ENCODE peak calls at places on chromosomes 1 and 21, in four cellular contexts. One of them, this sample, is unnamed.

GRCh38 chr1:247415423-247416361 is at the start of gene NLRP3:
- DNase-seq in AG20443: peak; percentile 48
- DNase-seq in stimulated activated CD4-positive, alpha-beta T cell treated with anti-CD3 and anti-CD28 coated beads, Interleukin-2, amount 100 ng/mL, for 48 hours: peak; percentile 6
- DNase-seq in HT-29: no peak
- DNase-seq in this sample: peak; percentile 13

GRCh38 chr1:22860883-22861385 is 111.7 kb downstream of the LACTBL1 start:
- DNase-seq in AG20443: no peak
- DNase-seq in stimulated activated CD4-positive, alpha-beta T cell treated with anti-CD3 and anti-CD28 coated beads, Interleukin-2, amount 100 ng/mL, for 48 hours: no peak
- DNase-seq in HT-29: no peak
- DNase-seq in this sample: no peak

GRCh38 chr1:41341756-41342562 is 19.3 kb upstream of the FOXO6 start:
- DNase-seq in AG20443: no peak
- DNase-seq in stimulated activated CD4-positive, alpha-beta T cell treated with anti-CD3 and anti-CD28 coated beads, Interleukin-2, amount 100 ng/mL, for 48 hours: no peak
- DNase-seq in HT-29: peak; percentile 70
- DNase-seq in this sample: peak; percentile 63

GRCh38 chr1:200136384-200136783 is 108.9 kb downstream of the NR5A2 start:
- DNase-seq in AG20443: no peak
- DNase-seq in stimulated activated CD4-positive, alpha-beta T cell treated with anti-CD3 and anti-CD28 coated beads, Interleukin-2, amount 100 ng/mL, for 48 hours: no peak
- DNase-seq in HT-29: no peak
- DNase-seq in this sample: no peak

GRCh38 chr1:230242317-230242716 is 175.3 kb downstream of the GALNT2 start:
- DNase-seq in AG20443: no peak
- DNase-seq in stimulated activated CD4-positive, alpha-beta T cell treated with anti-CD3 and anti-CD28 coated beads, Interleukin-2, amount 100 ng/mL, for 48 hours: no peak
- DNase-seq in HT-29: no peak
- DNase-seq in this sample: no peak

GRCh38 chr1:198156745-198157240 is at the start of gene NEK7:
- DNase-seq in AG20443: peak; percentile 92
- DNase-seq in stimulated activated CD4-positive, alpha-beta T cell treated with anti-CD3 and anti-CD28 coated beads, Interleukin-2, amount 100 ng/mL, for 48 hours: peak; percentile 49
- DNase-seq in HT-29: peak; percentile 91
- DNase-seq in this sample: peak; percentile 94

GRCh38 chr1:209154916-209155315 is 428.6 kb upstream of the CAMK1G start:
- DNase-seq in AG20443: no peak
- DNase-seq in stimulated activated CD4-positive, alpha-beta T cell treated with anti-CD3 and anti-CD28 coated beads, Interleukin-2, amount 100 ng/mL, for 48 hours: no peak
- DNase-seq in HT-29: no peak
- DNase-seq in this sample: no peak

GRCh38 chr1:156848461-156849150 is 10.3 kb downstream of the INSRR start:
- DNase-seq in AG20443: no peak
- DNase-seq in stimulated activated CD4-positive, alpha-beta T cell treated with anti-CD3 and anti-CD28 coated beads, Interleukin-2, amount 100 ng/mL, for 48 hours: peak; percentile 61
- DNase-seq in HT-29: no peak
- DNase-seq in this sample: no peak

GRCh38 chr1:70517444-70517843 is 106.4 kb downstream of the CTH start:
- DNase-seq in AG20443: no peak
- DNase-seq in stimulated activated CD4-positive, alpha-beta T cell treated with anti-CD3 and anti-CD28 coated beads, Interleukin-2, amount 100 ng/mL, for 48 hours: no peak
- DNase-seq in HT-29: no peak
- DNase-seq in this sample: no peak

GRCh38 chr1:156413310-156414246 is 44.6 kb downstream of the RHBG start:
- DNase-seq in AG20443: no peak
- DNase-seq in stimulated activated CD4-positive, alpha-beta T cell treated with anti-CD3 and anti-CD28 coated beads, Interleukin-2, amount 100 ng/mL, for 48 hours: no peak
- DNase-seq in HT-29: no peak
- DNase-seq in this sample: no peak

GRCh38 chr1:21574464-21575151 is 65.4 kb downstream of the ALPL start:
- DNase-seq in AG20443: peak; percentile 54
- DNase-seq in stimulated activated CD4-positive, alpha-beta T cell treated with anti-CD3 and anti-CD28 coated beads, Interleukin-2, amount 100 ng/mL, for 48 hours: no peak
- DNase-seq in HT-29: no peak
- DNase-seq in this sample: peak; percentile 14

GRCh38 chr1:202078211-202078610 is 44.5 kb upstream of the GPR37L1 start:
- DNase-seq in AG20443: no peak
- DNase-seq in stimulated activated CD4-positive, alpha-beta T cell treated with anti-CD3 and anti-CD28 coated beads, Interleukin-2, amount 100 ng/mL, for 48 hours: no peak
- DNase-seq in HT-29: no peak
- DNase-seq in this sample: no peak

GRCh38 chr1:229556551-229556950 is 2.0 kb downstream of the ABCB10 start:
- DNase-seq in AG20443: no peak
- DNase-seq in stimulated activated CD4-positive, alpha-beta T cell treated with anti-CD3 and anti-CD28 coated beads, Interleukin-2, amount 100 ng/mL, for 48 hours: peak; percentile 6
- DNase-seq in HT-29: no peak
- DNase-seq in this sample: no peak

GRCh38 chr1:163673756-163674155 is 352.0 kb downstream of the NUF2 start:
- DNase-seq in AG20443: peak; percentile 73
- DNase-seq in stimulated activated CD4-positive, alpha-beta T cell treated with anti-CD3 and anti-CD28 coated beads, Interleukin-2, amount 100 ng/mL, for 48 hours: no peak
- DNase-seq in HT-29: no peak
- DNase-seq in this sample: no peak

GRCh38 chr1:93846151-93846928 is 32.7 kb downstream of the DNTTIP2 start:
- DNase-seq in AG20443: peak; percentile 86
- DNase-seq in stimulated activated CD4-positive, alpha-beta T cell treated with anti-CD3 and anti-CD28 coated beads, Interleukin-2, amount 100 ng/mL, for 48 hours: peak; percentile 70
- DNase-seq in HT-29: peak; percentile 92
- DNase-seq in this sample: peak; percentile 89

GRCh38 chr1:71521655-71522264 is 440.9 kb upstream of the ZRANB2 start:
- DNase-seq in AG20443: peak; percentile 51
- DNase-seq in stimulated activated CD4-positive, alpha-beta T cell treated with anti-CD3 and anti-CD28 coated beads, Interleukin-2, amount 100 ng/mL, for 48 hours: no peak
- DNase-seq in HT-29: peak; percentile 45
- DNase-seq in this sample: peak; percentile 51

GRCh38 chr1:41633764-41634163 is 149.3 kb upstream of the EDN2 start:
- DNase-seq in AG20443: no peak
- DNase-seq in stimulated activated CD4-positive, alpha-beta T cell treated with anti-CD3 and anti-CD28 coated beads, Interleukin-2, amount 100 ng/mL, for 48 hours: no peak
- DNase-seq in HT-29: no peak
- DNase-seq in this sample: no peak

GRCh38 chr1:6464514-6464836 is 1.5 kb downstream of the TNFRSF25 start:
- DNase-seq in AG20443: no peak
- DNase-seq in stimulated activated CD4-positive, alpha-beta T cell treated with anti-CD3 and anti-CD28 coated beads, Interleukin-2, amount 100 ng/mL, for 48 hours: peak; percentile 40
- DNase-seq in HT-29: peak; percentile 74
- DNase-seq in this sample: no peak

GRCh38 chr21:28311776-28312175 is 680.9 kb downstream of the LTN1 start:
- DNase-seq in AG20443: no peak
- DNase-seq in stimulated activated CD4-positive, alpha-beta T cell treated with anti-CD3 and anti-CD28 coated beads, Interleukin-2, amount 100 ng/mL, for 48 hours: no peak
- DNase-seq in HT-29: no peak
- DNase-seq in this sample: no peak

GRCh38 chr1:92752719-92753118 is 32.2 kb downstream of the EVI5 start:
- DNase-seq in AG20443: peak; percentile 7
- DNase-seq in stimulated activated CD4-positive, alpha-beta T cell treated with anti-CD3 and anti-CD28 coated beads, Interleukin-2, amount 100 ng/mL, for 48 hours: no peak
- DNase-seq in HT-29: no peak
- DNase-seq in this sample: no peak

GRCh38 chr1:153122831-153123421 is 9.6 kb upstream of the SPRR2F start:
- DNase-seq in AG20443: no peak
- DNase-seq in stimulated activated CD4-positive, alpha-beta T cell treated with anti-CD3 and anti-CD28 coated beads, Interleukin-2, amount 100 ng/mL, for 48 hours: no peak
- DNase-seq in HT-29: no peak
- DNase-seq in this sample: peak; percentile 82

GRCh38 chr1:235304549-235305451 is 23.2 kb downstream of the ARID4B start:
- DNase-seq in AG20443: no peak
- DNase-seq in stimulated activated CD4-positive, alpha-beta T cell treated with anti-CD3 and anti-CD28 coated beads, Interleukin-2, amount 100 ng/mL, for 48 hours: no peak
- DNase-seq in HT-29: no peak
- DNase-seq in this sample: no peak

GRCh38 chr1:6783956-6784559 is 1.2 kb upstream of the CAMTA1 start:
- DNase-seq in AG20443: no peak
- DNase-seq in stimulated activated CD4-positive, alpha-beta T cell treated with anti-CD3 and anti-CD28 coated beads, Interleukin-2, amount 100 ng/mL, for 48 hours: no peak
- DNase-seq in HT-29: no peak
- DNase-seq in this sample: no peak

GRCh38 chr1:228043281-228043845 is 36.6 kb downstream of the WNT3A start:
- DNase-seq in AG20443: no peak
- DNase-seq in stimulated activated CD4-positive, alpha-beta T cell treated with anti-CD3 and anti-CD28 coated beads, Interleukin-2, amount 100 ng/mL, for 48 hours: no peak
- DNase-seq in HT-29: no peak
- DNase-seq in this sample: peak; percentile 40

GRCh38 chr1:162235261-162235780 is 141.3 kb downstream of the SPATA46 start:
- DNase-seq in AG20443: peak; percentile 28
- DNase-seq in stimulated activated CD4-positive, alpha-beta T cell treated with anti-CD3 and anti-CD28 coated beads, Interleukin-2, amount 100 ng/mL, for 48 hours: no peak
- DNase-seq in HT-29: no peak
- DNase-seq in this sample: no peak

GRCh38 chr1:232875536-232875935 is 70.3 kb downstream of the MAP10 start:
- DNase-seq in AG20443: peak; percentile 52
- DNase-seq in stimulated activated CD4-positive, alpha-beta T cell treated with anti-CD3 and anti-CD28 coated beads, Interleukin-2, amount 100 ng/mL, for 48 hours: no peak
- DNase-seq in HT-29: no peak
- DNase-seq in this sample: no peak

GRCh38 chr1:214581785-214582184 is 21.2 kb upstream of the CENPF start:
- DNase-seq in AG20443: peak; percentile 68
- DNase-seq in stimulated activated CD4-positive, alpha-beta T cell treated with anti-CD3 and anti-CD28 coated beads, Interleukin-2, amount 100 ng/mL, for 48 hours: no peak
- DNase-seq in HT-29: no peak
- DNase-seq in this sample: peak; percentile 84

GRCh38 chr1:213162338-213162737 is 111.3 kb downstream of the RPS6KC1 start:
- DNase-seq in AG20443: no peak
- DNase-seq in stimulated activated CD4-positive, alpha-beta T cell treated with anti-CD3 and anti-CD28 coated beads, Interleukin-2, amount 100 ng/mL, for 48 hours: no peak
- DNase-seq in HT-29: no peak
- DNase-seq in this sample: no peak

GRCh38 chr21:42315296-42315891 is at the start of gene TFF3:
- DNase-seq in AG20443: no peak
- DNase-seq in stimulated activated CD4-positive, alpha-beta T cell treated with anti-CD3 and anti-CD28 coated beads, Interleukin-2, amount 100 ng/mL, for 48 hours: no peak
- DNase-seq in HT-29: peak; percentile 38
- DNase-seq in this sample: no peak

GRCh38 chr1:157994081-157994581 is 686 bp downstream of the KIRREL1 start:
- DNase-seq in AG20443: peak; percentile 44
- DNase-seq in stimulated activated CD4-positive, alpha-beta T cell treated with anti-CD3 and anti-CD28 coated beads, Interleukin-2, amount 100 ng/mL, for 48 hours: no peak
- DNase-seq in HT-29: no peak
- DNase-seq in this sample: no peak

GRCh38 chr1:60541831-60542532 is 468.4 kb upstream of the C1orf87 start:
- DNase-seq in AG20443: no peak
- DNase-seq in stimulated activated CD4-positive, alpha-beta T cell treated with anti-CD3 and anti-CD28 coated beads, Interleukin-2, amount 100 ng/mL, for 48 hours: no peak
- DNase-seq in HT-29: no peak
- DNase-seq in this sample: no peak

GRCh38 chr1:7549693-7550161 is 221.4 kb upstream of the VAMP3 start:
- DNase-seq in AG20443: no peak
- DNase-seq in stimulated activated CD4-positive, alpha-beta T cell treated with anti-CD3 and anti-CD28 coated beads, Interleukin-2, amount 100 ng/mL, for 48 hours: peak; percentile 20
- DNase-seq in HT-29: no peak
- DNase-seq in this sample: no peak

GRCh38 chr1:3453891-3454810 is at the start of gene ARHGEF16:
- DNase-seq in AG20443: peak; percentile 81
- DNase-seq in stimulated activated CD4-positive, alpha-beta T cell treated with anti-CD3 and anti-CD28 coated beads, Interleukin-2, amount 100 ng/mL, for 48 hours: peak; percentile 12
- DNase-seq in HT-29: peak; percentile 94
- DNase-seq in this sample: peak; percentile 89

GRCh38 chr1:220410681-220411080 is 117.3 kb upstream of the MARK1 start:
- DNase-seq in AG20443: no peak
- DNase-seq in stimulated activated CD4-positive, alpha-beta T cell treated with anti-CD3 and anti-CD28 coated beads, Interleukin-2, amount 100 ng/mL, for 48 hours: no peak
- DNase-seq in HT-29: peak; percentile 7
- DNase-seq in this sample: no peak

GRCh38 chr21:28067015-28067414 is 925.7 kb downstream of the LTN1 start:
- DNase-seq in AG20443: no peak
- DNase-seq in stimulated activated CD4-positive, alpha-beta T cell treated with anti-CD3 and anti-CD28 coated beads, Interleukin-2, amount 100 ng/mL, for 48 hours: no peak
- DNase-seq in HT-29: no peak
- DNase-seq in this sample: no peak

GRCh38 chr1:3084154-3084553 is 15.2 kb downstream of the PRDM16 start:
- DNase-seq in AG20443: no peak
- DNase-seq in stimulated activated CD4-positive, alpha-beta T cell treated with anti-CD3 and anti-CD28 coated beads, Interleukin-2, amount 100 ng/mL, for 48 hours: no peak
- DNase-seq in HT-29: no peak
- DNase-seq in this sample: no peak

GRCh38 chr1:37817481-37817880 is 9.5 kb upstream of the YRDC start:
- DNase-seq in AG20443: no peak
- DNase-seq in stimulated activated CD4-positive, alpha-beta T cell treated with anti-CD3 and anti-CD28 coated beads, Interleukin-2, amount 100 ng/mL, for 48 hours: no peak
- DNase-seq in HT-29: peak; percentile 24
- DNase-seq in this sample: no peak

GRCh38 chr1:171290611-171291010 is 23.4 kb upstream of the FMO4 start:
- DNase-seq in AG20443: no peak
- DNase-seq in stimulated activated CD4-positive, alpha-beta T cell treated with anti-CD3 and anti-CD28 coated beads, Interleukin-2, amount 100 ng/mL, for 48 hours: no peak
- DNase-seq in HT-29: no peak
- DNase-seq in this sample: no peak

This sample was measured in Calu3.